ENCODE peak calls at places on chromosomes 5 and 9, in five cellular contexts. K is IMR-90; A is A673; X is CD4-positive, alpha-beta T cell; U is HepG2. S is an unnamed sample.

GRCh38 chr5:157113007-157113406 is 4.2 kb upstream of the HAVCR2 start:
- DNase-seq in K (peak; percentile 13), A (no peak), X (no peak), U (no peak), S (no peak)

GRCh38 chr5:103456476-103456875 is 106.1 kb downstream of the NUDT12 start:
- DNase-seq in K (no peak), A (no peak), X (no peak), U (no peak), S (no peak)

GRCh38 chr5:151684690-151685361 is 1.9 kb downstream of the SPARC start:
- DNase-seq in K (peak; percentile 97), A (peak; percentile 92), X (no peak), U (no peak), S (peak; percentile 98)

GRCh38 chr5:98774192-98775046 is 956 bp downstream of the RGMB start:
- DNase-seq in K (peak; percentile 74), A (peak; percentile 86), X (peak; percentile 37), U (peak; percentile 61), S (no peak)

GRCh38 chr5:139108056-139108811 is 89.9 kb downstream of the SIL1 start:
- DNase-seq in K (peak; percentile 88), A (no peak), X (no peak), U (no peak), S (peak; percentile 49)

GRCh38 chr9:4640027-4640426 is 22.1 kb upstream of the PLPP6 start:
- DNase-seq in K (no peak), A (peak; percentile 69), X (peak; percentile 51), U (peak; percentile 15), S (no peak)

GRCh38 chr5:59772206-59772605 is 121.3 kb downstream of the PDE4D start:
- DNase-seq in K (no peak), A (no peak), X (no peak), U (no peak), S (no peak)

GRCh38 chr9:101362450-101362849 is 22.4 kb downstream of the BAAT start:
- DNase-seq in K (no peak), A (no peak), X (no peak), U (no peak), S (no peak)

GRCh38 chr5:156815988-156816599 is 34.0 kb upstream of the PPP1R2B start:
- DNase-seq in K (peak; percentile 42), A (peak; percentile 12), X (no peak), U (peak; percentile 14), S (peak; percentile 4)

DNA sequence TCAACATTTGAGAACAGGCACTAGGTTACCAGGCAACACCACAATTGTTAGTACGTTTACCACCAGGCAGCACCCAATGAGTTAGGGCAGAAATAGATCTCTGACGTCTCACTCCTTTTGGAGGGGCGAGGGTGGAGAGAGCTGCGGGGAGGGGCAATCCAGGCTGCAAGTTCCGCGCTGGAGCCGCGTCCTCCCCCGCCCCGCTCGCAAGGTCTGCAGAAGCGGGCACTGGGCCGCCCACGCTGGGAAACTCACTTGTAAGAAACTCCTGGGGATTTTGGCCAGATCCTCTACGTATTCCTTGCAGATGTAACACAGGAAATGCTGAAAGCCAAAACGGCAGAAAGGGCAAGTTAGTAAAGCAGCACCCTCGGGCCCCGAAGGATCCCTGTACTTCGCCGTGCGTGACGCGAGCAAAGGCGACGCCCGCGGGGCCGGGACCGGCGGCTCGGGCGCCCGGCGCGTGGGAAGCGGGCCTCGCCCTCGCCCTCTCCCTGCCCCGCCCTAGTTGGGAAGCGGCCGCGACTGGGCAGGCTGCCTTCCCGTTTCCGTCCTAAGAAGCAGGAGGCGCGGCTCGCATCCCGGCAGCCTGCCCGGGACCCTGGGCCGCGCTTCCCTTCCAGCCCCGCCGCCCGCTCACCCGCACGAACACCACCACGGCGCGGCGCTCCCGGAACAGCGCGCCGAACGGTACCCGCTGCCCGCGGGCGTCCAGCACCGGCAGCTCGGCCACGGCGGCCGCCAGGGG is 493 bp downstream of the PRXL2C start:
- DNase-seq in K (peak; percentile 86), A (peak; percentile 81), X (peak; percentile 52), U (peak; percentile 41), S (peak; percentile 93)
- TF ChIP-seq CTCF in K (peak; percentile 24), A (no peak), X (no peak), U (peak; percentile 40), S (peak; percentile 42)

GRCh38 chr9:96020822-96021615 is 145.5 kb downstream of the ERCC6L2 start:
- DNase-seq in K (no peak), A (peak; percentile 41), X (peak; percentile 42), U (no peak), S (no peak)
- TF ChIP-seq CTCF in K (no peak), A (no peak), X (no peak), U (peak; percentile 7), S (no peak)

GRCh38 chr9:26331223-26331622 is 561.4 kb downstream of the CAAP1 start:
- DNase-seq in K (no peak), A (no peak), X (no peak), U (no peak), S (no peak)
- TF ChIP-seq CTCF in K (no peak), A (no peak), X (no peak), U (no peak), S (no peak)

GRCh38 chr5:176594554-176594953 is 15.4 kb downstream of the GPRIN1 start:
- DNase-seq in K (no peak), A (no peak), X (no peak), U (no peak), S (no peak)

GRCh38 chr5:176595386-176595943 is 14.5 kb downstream of the GPRIN1 start:
- DNase-seq in K (no peak), A (no peak), X (no peak), U (no peak), S (no peak)

GRCh38 chr5:176596689-176597416 is 13.1 kb downstream of the GPRIN1 start:
- DNase-seq in K (no peak), A (no peak), X (peak; percentile 62), U (no peak), S (no peak)

GRCh38 chr5:176596069-176596656 is 13.8 kb downstream of the GPRIN1 start:
- DNase-seq in K (no peak), A (no peak), X (no peak), U (no peak), S (no peak)

GRCh38 chr5:176597417-176598389 is 12.3 kb downstream of the GPRIN1 start:
- DNase-seq in K (no peak), A (no peak), X (no peak), U (no peak), S (no peak)
- TF ChIP-seq CTCF in K (no peak), A (no peak), X (no peak), U (peak; percentile 40), S (no peak)

GRCh38 chr5:37554938-37555337 is 175.8 kb downstream of the WDR70 start:
- DNase-seq in K (no peak), A (no peak), X (no peak), U (peak; percentile 25), S (no peak)
- TF ChIP-seq CTCF in K (peak; percentile 27), A (peak; percentile 48), X (peak; percentile 23), U (peak; percentile 71), S (peak; percentile 69)

DNA sequence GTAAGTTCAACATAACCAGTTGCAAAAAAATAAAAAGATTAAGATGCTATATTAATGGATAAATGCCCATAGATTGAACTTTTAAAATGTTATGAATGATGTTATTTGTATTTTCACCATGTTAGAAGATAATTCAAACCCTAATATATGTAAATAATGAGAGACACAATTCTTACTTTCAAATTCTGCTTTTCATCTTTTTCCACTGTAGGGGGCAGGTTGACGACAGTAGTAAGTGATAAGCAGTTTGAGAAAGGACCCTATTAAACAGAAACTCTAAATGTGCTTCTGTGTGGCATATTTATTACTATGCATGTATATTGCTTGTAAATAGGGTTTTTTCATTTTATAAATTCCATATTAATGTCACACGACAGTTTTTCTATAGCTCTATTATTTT is 591.1 kb downstream of the SEMA5A start:
- DNase-seq in K (no peak), A (no peak), X (no peak), U (no peak), S (no peak)
- TF ChIP-seq CTCF in K (peak; percentile 19), A (no peak), X (no peak), U (no peak), S (peak; percentile 50)

DNA sequence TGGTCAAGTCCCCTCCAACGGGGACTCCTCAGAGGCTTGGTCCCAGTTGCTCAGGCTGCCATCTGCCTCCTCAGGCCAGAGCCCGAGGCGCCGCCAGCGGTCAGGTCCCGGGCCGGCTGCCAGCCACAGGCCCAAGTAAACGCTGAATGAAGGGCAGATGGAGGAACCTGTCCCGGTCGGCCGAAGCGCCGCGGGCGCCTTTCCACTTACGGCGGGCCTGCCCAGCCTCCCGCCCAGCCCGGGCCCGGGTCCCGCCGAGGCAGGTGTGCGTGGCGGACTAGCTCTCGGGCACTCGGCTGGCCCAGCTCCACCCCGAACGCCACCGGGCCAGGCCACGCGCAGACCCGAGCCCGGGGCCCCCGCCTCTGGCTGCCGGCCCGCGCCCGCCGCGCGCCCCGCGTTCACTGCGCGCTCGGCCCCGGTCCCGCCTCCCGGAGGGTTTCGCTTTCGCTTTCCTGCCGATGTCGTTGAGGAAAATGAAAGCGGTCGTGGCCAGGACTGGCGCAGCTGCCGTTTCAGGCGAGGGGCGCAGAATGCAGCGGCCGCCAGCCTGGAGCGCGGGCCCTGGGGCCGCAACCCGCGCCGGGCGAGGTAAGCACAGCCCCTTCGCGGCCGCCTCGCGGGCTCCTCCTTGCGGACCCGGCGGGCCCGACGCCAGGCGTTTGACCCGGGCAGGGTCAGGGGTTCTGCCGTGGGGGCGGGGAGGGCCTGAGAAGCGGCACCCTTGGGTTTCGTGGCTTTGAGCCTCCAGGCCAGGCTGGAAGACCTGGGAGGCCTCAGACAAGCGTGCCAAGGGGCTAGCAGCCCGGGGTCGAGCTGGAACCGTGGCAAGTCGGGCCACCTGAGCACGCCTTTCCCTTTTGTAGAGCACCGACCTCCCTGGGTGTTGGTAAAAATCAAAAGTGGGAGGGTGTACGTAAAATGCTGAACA is 41.2 kb downstream of the SLC22A5 start:
- DNase-seq in K (peak; percentile 72), A (peak; percentile 80), X (peak; percentile 69), U (peak; percentile 60), S (peak; percentile 64)
- TF ChIP-seq CTCF in K (peak; percentile 60), A (peak; percentile 46), X (peak; percentile 74), U (peak; percentile 80), S (peak; percentile 83)

GRCh38 chr9:127979333-127980055 is 1.3 kb downstream of the EEIG1 start:
- DNase-seq in K (peak; percentile 29), A (peak; percentile 37), X (no peak), U (peak; percentile 41), S (peak; percentile 57)
- TF ChIP-seq CTCF in K (no peak), A (no peak), X (no peak), U (no peak), S (no peak)

GRCh38 chr9:17906204-17906840 is 327.5 kb downstream of the SH3GL2 start:
- DNase-seq in K (no peak), A (no peak), X (no peak), U (no peak), S (no peak)

GRCh38 chr9:17907780-17908513 is 329.1 kb downstream of the SH3GL2 start:
- DNase-seq in K (no peak), A (no peak), X (no peak), U (no peak), S (no peak)

GRCh38 chr9:17900604-17901003 is 321.7 kb downstream of the SH3GL2 start:
- DNase-seq in K (peak; percentile 10), A (no peak), X (no peak), U (no peak), S (no peak)

GRCh38 chr9:17906841-17907779 is 328.2 kb downstream of the SH3GL2 start:
- DNase-seq in K (no peak), A (no peak), X (no peak), U (no peak), S (no peak)

GRCh38 chr9:17905356-17906203 is 326.7 kb downstream of the SH3GL2 start:
- DNase-seq in K (no peak), A (no peak), X (no peak), U (no peak), S (no peak)
- TF ChIP-seq CTCF in K (no peak), A (no peak), X (no peak), U (no peak), S (no peak)

S was measured in HFFc6.